ENCODE peak calls at places on chromosome X, in five cellular contexts. B is GM23338, R is H4, M is uterus, Y is amniotic stem cell. J is an unnamed sample.

GRCh38 chrX:152137771-152138387 is 498 bp downstream of the MAGEA10 start:
- DNase-seq in B (no peak), R (no peak), M (no peak), Y (no peak), J (no peak)

GRCh38 chrX:9569875-9570274 is 105.0 kb downstream of the TBL1X start:
- DNase-seq in B (no peak), R (peak; percentile 71), M (no peak), Y (no peak), J (peak; percentile 63)

GRCh38 chrX:41335590-41336331 is 1.8 kb downstream of the DDX3X start:
- DNase-seq in B (no peak), R (no peak), M (no peak), Y (peak; percentile 38), J (no peak)

GRCh38 chrX:41922694-41923171 is 621 bp downstream of the CASK start:
- DNase-seq in B (peak; percentile 11), R (no peak), M (peak; percentile 28), Y (no peak), J (peak; percentile 22)

GRCh38 chrX:3442685-3443084 is 96.2 kb upstream of the MXRA5 start:
- DNase-seq in B (no peak), R (no peak), M (no peak), Y (no peak), J (no peak)

GRCh38 chrX:1649623-1650022 is 34.8 kb downstream of the ASMT start:
- DNase-seq in B (peak; percentile 95), R (no peak), M (no peak), Y (no peak), J (no peak)

GRCh38 chrX:20217279-20217678 is 49.4 kb downstream of the RPS6KA3 start:
- DNase-seq in B (no peak), R (peak; percentile 31), M (no peak), Y (peak; percentile 0), J (peak; percentile 35)

GRCh38 chrX:57156397-57157049 is 19.3 kb upstream of the SPIN2A start:
- DNase-seq in B (peak; percentile 71), R (no peak), M (no peak), Y (no peak), J (peak; percentile 6)

GRCh38 chrX:23373129-23373804 is 38.6 kb downstream of the PTCHD1 start:
- DNase-seq in B (no peak), R (peak; percentile 74), M (no peak), Y (no peak), J (peak; percentile 64)

GRCh38 chrX:44344194-44344593 is 722 bp upstream of the EFHC2 start:
- DNase-seq in B (peak; percentile 43), R (no peak), M (peak; percentile 18), Y (no peak), J (no peak)

GRCh38 chrX:53357799-53358530 is 64.5 kb downstream of the SMC1A start:
- DNase-seq in B (peak; percentile 78), R (no peak), M (no peak), Y (no peak), J (no peak)

GRCh38 chrX:40380649-40381488 is 199.9 kb upstream of the ATP6AP2 start:
- DNase-seq in B (no peak), R (no peak), M (no peak), Y (no peak), J (no peak)

GRCh38 chrX:110162131-110162530 is 155.8 kb downstream of the AMMECR1 start:
- DNase-seq in B (no peak), R (no peak), M (no peak), Y (no peak), J (no peak)

GRCh38 chrX:118975831-118976598 is 1.6 kb downstream of the LONRF3 start:
- DNase-seq in B (peak; percentile 32), R (peak; percentile 56), M (peak; percentile 84), Y (no peak), J (peak; percentile 56)

GRCh38 chrX:26581086-26581485 is 365.1 kb downstream of the MAGEB5 start:
- DNase-seq in B (no peak), R (no peak), M (no peak), Y (no peak), J (no peak)

GRCh38 chrX:44974462-44974861 is 101.5 kb downstream of the KDM6A start:
- DNase-seq in B (no peak), R (no peak), M (no peak), Y (no peak), J (peak; percentile 7)

GRCh38 chrX:96361844-96362243 is 322.8 kb upstream of the DIAPH2 start:
- DNase-seq in B (no peak), R (no peak), M (no peak), Y (no peak), J (no peak)

GRCh38 chrX:131985526-131986049 is 37.5 kb upstream of the STK26 start:
- DNase-seq in B (peak; percentile 36), R (no peak), M (no peak), Y (no peak), J (no peak)

GRCh38 chrX:150567645-150568319 is 639 bp upstream of the MTM1 start:
- DNase-seq in B (no peak), R (no peak), M (no peak), Y (no peak), J (no peak)

GRCh38 chrX:125205084-125205917 is 114.4 kb upstream of the TEX13C start:
- DNase-seq in B (peak; percentile 78), R (peak; percentile 89), M (peak; percentile 39), Y (no peak), J (peak; percentile 70)

GRCh38 chrX:4925911-4926310 is 1212.5 kb upstream of the PRKX start:
- DNase-seq in B (no peak), R (peak; percentile 23), M (no peak), Y (no peak), J (no peak)

GRCh38 chrX:30653415-30654131 is at the start of gene GK:
- DNase-seq in B (peak; percentile 12), R (no peak), M (no peak), Y (no peak), J (peak; percentile 9)

GRCh38 chrX:119410027-119410819 is 11.1 kb downstream of the SLC25A43 start:
- DNase-seq in B (no peak), R (peak; percentile 89), M (peak; percentile 58), Y (peak; percentile 60), J (peak; percentile 79)

GRCh38 chrX:1242901-1243402 is 25.7 kb upstream of the CSF2RA start:
- DNase-seq in B (peak; percentile 54), R (peak; percentile 50), M (no peak), Y (no peak), J (peak; percentile 77)

J was measured in Daoy.